ENCODE peak calls at places on chromosomes 4 and X, in six cellular contexts. Z is SJSA1; G is sigmoid colon; P is Panc1; Q is upper lobe of left lung; E is CD8-positive, alpha-beta T cell. U is an unnamed sample.

GRCh38 chrX:79100791-79101484 is 43.5 kb upstream of the GPR174 start:
- DNase-seq in Z (no peak), G (no peak), P (no peak), Q (no peak), E (no peak), U (no peak)

GRCh38 chrX:5681159-5681558 is 547.5 kb downstream of the NLGN4X start:
- DNase-seq in Z (no peak), G (no peak), P (no peak), Q (no peak), E (no peak), U (no peak)

GRCh38 chr4:94488667-94489066 is 36.9 kb downstream of the PDLIM5 start:
- DNase-seq in Z (peak; percentile 74), G (no peak), P (no peak), Q (no peak), E (no peak), U (no peak)

GRCh38 chr4:152513078-152513477 is 22.8 kb downstream of the FBXW7 start:
- DNase-seq in Z (no peak), G (no peak), P (no peak), Q (no peak), E (no peak), U (no peak)

GRCh38 chr4:108166038-108166437 is 2.7 kb downstream of the LEF1 start:
- DNase-seq in Z (no peak), G (no peak), P (no peak), Q (no peak), E (peak; percentile 53), U (no peak)

GRCh38 chr4:89324671-89325070 is 17.1 kb upstream of the GPRIN3 start:
- DNase-seq in Z (no peak), G (no peak), P (no peak), Q (no peak), E (no peak), U (no peak)

GRCh38 chr4:41678951-41679350 is 69.6 kb downstream of the PHOX2B start:
- DNase-seq in Z (no peak), G (no peak), P (no peak), Q (no peak), E (no peak), U (no peak)

GRCh38 chr4:88957570-88957969 is 99.4 kb downstream of the FAM13A start:
- DNase-seq in Z (no peak), G (no peak), P (no peak), Q (no peak), E (no peak), U (no peak)

GRCh38 chrX:43805579-43805978 is 76.7 kb downstream of the MAOB start:
- DNase-seq in Z (no peak), G (no peak), P (no peak), Q (no peak), E (no peak), U (no peak)

GRCh38 chr4:145380123-145380522 is 101.5 kb upstream of the SMAD1 start:
- DNase-seq in Z (no peak), G (no peak), P (no peak), Q (no peak), E (no peak), U (no peak)

GRCh38 chrX:25300994-25301393 is 285.2 kb upstream of the ARX start:
- DNase-seq in Z (no peak), G (no peak), P (no peak), Q (no peak), E (no peak), U (no peak)

GRCh38 chr4:150265806-150266205 is 187.6 kb downstream of the DCLK2 start:
- DNase-seq in Z (no peak), G (no peak), P (no peak), Q (no peak), E (no peak), U (no peak)

GRCh38 chr4:103204114-103204513 is 6.0 kb upstream of the CENPE start:
- DNase-seq in Z (no peak), G (no peak), P (no peak), Q (no peak), E (no peak), U (no peak)

GRCh38 chr4:1236103-1236641 is 12.8 kb downstream of the CTBP1 start:
- DNase-seq in Z (no peak), G (peak; percentile 63), P (no peak), Q (peak; percentile 61), E (no peak), U (peak; percentile 0)

GRCh38 chr4:181952478-181952877 is 290.7 kb upstream of the TENM3 start:
- DNase-seq in Z (peak; percentile 73), G (no peak), P (no peak), Q (peak; percentile 19), E (no peak), U (peak; percentile 11)

GRCh38 chr4:88202443-88202842 is 44.0 kb upstream of the ABCG2 start:
- DNase-seq in Z (no peak), G (no peak), P (no peak), Q (no peak), E (no peak), U (no peak)

GRCh38 chr4:3786196-3786869 is 20.1 kb downstream of the ADRA2C start:
- DNase-seq in Z (no peak), G (no peak), P (no peak), Q (peak; percentile 58), E (no peak), U (peak; percentile 43)

GRCh38 chr4:140136509-140136908 is 17.5 kb downstream of the MAML3 start:
- DNase-seq in Z (peak; percentile 29), G (no peak), P (no peak), Q (no peak), E (no peak), U (no peak)

GRCh38 chrX:10828640-10829039 is 208.3 kb upstream of the MID1 start:
- DNase-seq in Z (no peak), G (no peak), P (no peak), Q (no peak), E (no peak), U (no peak)

GRCh38 chrX:149374751-149375150 is 130.4 kb downstream of the IDS start:
- DNase-seq in Z (no peak), G (no peak), P (no peak), Q (no peak), E (no peak), U (no peak)

GRCh38 chr4:58679051-58679450 is 1568.9 kb upstream of the IGFBP7 start:
- DNase-seq in Z (no peak), G (no peak), P (no peak), Q (no peak), E (no peak), U (no peak)

GRCh38 chr4:101348367-101348827 is 1.1 kb upstream of the PPP3CA start:
- DNase-seq in Z (no peak), G (no peak), P (no peak), Q (no peak), E (no peak), U (no peak)

GRCh38 chr4:22504931-22505330 is 10.9 kb downstream of the ADGRA3 start:
- DNase-seq in Z (no peak), G (no peak), P (no peak), Q (no peak), E (no peak), U (no peak)

GRCh38 chr4:41213563-41214157 is 682 bp downstream of the APBB2 start:
- DNase-seq in Z (peak; percentile 19), G (peak; percentile 73), P (no peak), Q (no peak), E (no peak), U (peak; percentile 32)

GRCh38 chr4:147160908-147161513 is 215.3 kb upstream of the TTC29 start:
- DNase-seq in Z (peak; percentile 15), G (no peak), P (peak; percentile 20), Q (no peak), E (no peak), U (peak; percentile 34)

GRCh38 chr4:127783971-127784519 is 1.9 kb downstream of the HSPA4L start:
- DNase-seq in Z (peak; percentile 5), G (no peak), P (no peak), Q (no peak), E (no peak), U (no peak)

GRCh38 chr4:128718793-128719192 is 90.7 kb upstream of the JADE1 start:
- DNase-seq in Z (no peak), G (no peak), P (no peak), Q (no peak), E (no peak), U (no peak)

DNA sequence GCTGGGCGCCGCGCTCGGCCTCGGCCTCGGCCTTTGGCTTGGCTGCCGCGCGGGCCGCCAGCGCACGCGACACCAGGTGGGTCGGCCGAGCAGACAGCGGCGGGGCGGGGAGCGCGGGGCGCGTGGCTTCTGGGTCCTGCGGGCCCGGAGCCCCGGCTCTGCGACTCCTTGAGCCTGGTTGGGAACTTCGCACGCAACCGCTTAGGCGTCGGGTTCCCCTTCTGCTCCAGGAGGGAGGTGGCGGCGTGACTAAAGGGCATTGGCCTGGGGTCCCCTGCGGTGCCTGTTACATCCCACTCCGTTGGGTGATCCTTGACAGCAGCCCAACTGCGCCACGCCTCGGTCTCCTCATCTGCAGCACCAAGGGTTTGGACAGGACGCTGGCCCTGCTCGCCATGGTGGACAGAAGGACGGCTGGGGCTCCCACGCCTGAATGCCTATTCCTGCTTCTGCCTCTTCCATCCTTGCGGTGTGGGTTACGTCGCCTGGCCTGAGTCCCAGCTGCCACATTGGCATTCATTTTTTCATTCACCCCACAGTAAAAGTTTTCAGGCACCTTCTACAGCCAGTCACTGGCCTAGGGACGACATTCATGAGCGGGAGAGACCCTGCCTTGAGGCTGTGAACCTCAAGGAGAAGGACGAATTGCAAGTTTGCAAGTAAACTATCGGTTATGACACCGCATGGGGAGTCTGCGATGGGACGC is 631 bp downstream of the EVC start:
- DNase-seq in Z (peak; percentile 44), G (peak; percentile 77), P (no peak), Q (no peak), E (no peak), U (peak; percentile 25)
- H3K4me3 ChIP-seq in Z (peak overlapping the region; percentile 62), G (peak overlapping the region; percentile 67), P (peak overlapping the region; percentile 54), Q (peak overlapping the region; percentile 59), E (no peak overlapping the region), U (peak overlapping the region; percentile 35)

DNA sequence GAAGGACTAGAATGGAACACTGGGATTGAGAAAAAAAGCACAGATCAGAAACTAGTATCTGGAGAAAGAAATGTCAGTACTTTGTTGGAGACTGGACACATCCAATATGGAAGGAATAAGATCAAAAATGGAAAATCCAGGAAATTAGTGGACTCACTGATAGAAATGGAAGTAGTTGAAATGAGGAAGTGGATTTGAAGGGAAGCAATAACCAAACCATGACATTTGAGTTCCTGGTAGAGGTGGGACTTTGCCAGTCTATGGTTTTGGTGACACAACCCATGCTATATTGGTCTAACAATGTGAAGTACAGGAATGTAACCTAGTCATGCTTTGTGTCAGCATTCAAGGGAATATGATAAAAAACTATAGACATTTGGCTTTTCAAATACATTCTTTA is 112.8 kb downstream of the TMA16 start:
- DNase-seq in Z (no peak), G (no peak), P (no peak), Q (no peak), E (no peak), U (no peak)
- H3K4me1 ChIP-seq in Z (no peaks in the 10 kb centered on the region), G (no peaks in the 10 kb centered on the region), P (no peaks in the 10 kb centered on the region), Q (peaks cover 5% of the 10 kb centered on the region), E (no peaks in the 10 kb centered on the region), U (no peaks in the 10 kb centered on the region)

DNA sequence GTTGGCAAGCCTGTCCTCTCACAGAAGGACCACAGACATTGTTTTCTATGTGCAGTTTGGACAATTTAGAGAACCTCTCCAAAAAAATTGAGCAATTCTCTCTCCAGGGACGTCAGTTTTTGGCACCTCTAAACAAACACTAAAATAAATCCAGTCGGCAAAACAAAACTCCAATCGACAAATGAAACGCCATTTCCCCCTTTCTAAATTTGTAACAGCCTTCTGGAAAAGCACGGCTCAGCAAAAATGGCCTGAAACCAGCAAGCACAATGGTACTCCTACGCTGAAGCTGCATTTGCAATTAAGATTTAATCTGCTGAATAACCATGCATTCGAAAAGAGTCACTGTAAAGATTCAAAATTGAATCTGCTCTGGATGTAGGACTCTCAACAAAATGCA is 79.7 kb upstream of the MAP3K15 start:
- DNase-seq in Z (no peak), G (no peak), P (no peak), Q (no peak), E (no peak), U (no peak)
- H3K4me3 ChIP-seq in Z (no peak overlapping the region), G (no peak overlapping the region), P (no peak overlapping the region), Q (no peak overlapping the region), E (no peak overlapping the region), U (no peak overlapping the region)

GRCh38 chrX:154732421-154733071 is 18.3 kb downstream of the GAB3 start:
- DNase-seq in Z (peak; percentile 44), G (no peak), P (peak; percentile 85), Q (no peak), E (no peak), U (no peak)
- H3K4me1 ChIP-seq in Z (peaks cover 84% of the 10 kb centered on the region), G (no peaks in the 10 kb centered on the region), P (peaks cover 96% of the 10 kb centered on the region), Q (peaks cover 96% of the 10 kb centered on the region), E (peaks cover 88% of the 10 kb centered on the region), U (peaks cover 46% of the 10 kb centered on the region)